ENCODE peak calls at places on chromosomes 11 and 22, in five cellular contexts. Y, T, A, V and F are unnamed samples.

GRCh38 chr11:102313225-102313940 is 3.9 kb upstream of the BIRC3 start:
- DNase-seq in Y (no peak), T (no peak), A (no peak), V (no peak), F (no peak)

GRCh38 chr22:36573815-36574350 is 44.9 kb upstream of the EIF3D start:
- DNase-seq in Y (no peak), T (no peak), A (no peak), V (no peak), F (no peak)

GRCh38 chr11:120043323-120043945 is 94.5 kb downstream of the TRIM29 start:
- DNase-seq in Y (no peak), T (no peak), A (no peak), V (no peak), F (no peak)

GRCh38 chr11:134418119-134418840 is 6.2 kb upstream of the B3GAT1 start:
- DNase-seq in Y (no peak), T (peak; percentile 54), A (peak; percentile 3), V (peak; percentile 46), F (peak; percentile 31)

GRCh38 chr22:34414467-34415440 is 494.5 kb upstream of the LARGE1 start:
- DNase-seq in Y (peak; percentile 73), T (peak; percentile 77), A (peak; percentile 73), V (peak; percentile 3), F (peak; percentile 60)

GRCh38 chr11:67437082-67437821 is at the start of gene PTPRCAP:
- DNase-seq in Y (no peak), T (peak; percentile 63), A (no peak), V (no peak), F (peak; percentile 69)

GRCh38 chr11:33110083-33110482 is 51.2 kb downstream of the CSTF3 start:
- DNase-seq in Y (no peak), T (no peak), A (no peak), V (no peak), F (no peak)

GRCh38 chr11:45698777-45699497 is 33.5 kb upstream of the CHST1 start:
- DNase-seq in Y (no peak), T (no peak), A (no peak), V (no peak), F (no peak)

GRCh38 chr11:8180469-8180868 is 11.6 kb upstream of the RIC3 start:
- DNase-seq in Y (no peak), T (no peak), A (no peak), V (no peak), F (no peak)

GRCh38 chr22:32000171-32000570 is 42.9 kb upstream of the SLC5A1 start:
- DNase-seq in Y (no peak), T (no peak), A (no peak), V (no peak), F (no peak)

GRCh38 chr11:105767945-105768344 is 158.1 kb downstream of the GRIA4 start:
- DNase-seq in Y (no peak), T (no peak), A (no peak), V (no peak), F (no peak)

GRCh38 chr11:76579047-76579751 is 91.3 kb downstream of the LRRC32 start:
- DNase-seq in Y (no peak), T (no peak), A (no peak), V (no peak), F (no peak)

GRCh38 chr11:16036218-16036617 is 320.1 kb downstream of the SOX6 start:
- DNase-seq in Y (no peak), T (no peak), A (no peak), V (no peak), F (no peak)

GRCh38 chr22:43004362-43005035 is 10.4 kb downstream of the PACSIN2 start:
- DNase-seq in Y (peak; percentile 95), T (peak; percentile 63), A (no peak), V (peak; percentile 79), F (peak; percentile 47)

GRCh38 chr11:36657610-36658225 is 59.7 kb upstream of the RAG2 start:
- DNase-seq in Y (no peak), T (no peak), A (no peak), V (peak; percentile 18), F (no peak)

GRCh38 chr22:46731246-46732040 is 6.6 kb downstream of the CERK start:
- DNase-seq in Y (no peak), T (peak; percentile 74), A (peak; percentile 47), V (peak; percentile 33), F (peak; percentile 79)

GRCh38 chr11:8081591-8082021 is 595 bp downstream of the TUB start:
- DNase-seq in Y (no peak), T (no peak), A (no peak), V (peak; percentile 69), F (no peak)

GRCh38 chr22:50306753-50307749 is at the start of gene PLXNB2:
- DNase-seq in Y (peak; percentile 63), T (peak; percentile 85), A (peak; percentile 65), V (peak; percentile 88), F (peak; percentile 81)

GRCh38 chr11:43837879-43838278 is 42.8 kb upstream of the ALKBH3 start:
- DNase-seq in Y (no peak), T (no peak), A (no peak), V (peak; percentile 5), F (no peak)

GRCh38 chr11:102115557-102115956 is 5.3 kb downstream of the YAP1 start:
- DNase-seq in Y (no peak), T (peak; percentile 39), A (peak; percentile 51), V (peak; percentile 63), F (peak; percentile 30)

GRCh38 chr22:17988800-17989513 is 35.4 kb downstream of the MICAL3 start:
- DNase-seq in Y (no peak), T (no peak), A (no peak), V (no peak), F (no peak)

GRCh38 chr22:44497218-44497903 is 672 bp downstream of the RTL6 start:
- DNase-seq in Y (no peak), T (peak; percentile 29), A (peak; percentile 3), V (peak; percentile 59), F (peak; percentile 41)

GRCh38 chr11:9090488-9091043 is 833 bp downstream of the SCUBE2 start:
- DNase-seq in Y (no peak), T (no peak), A (no peak), V (peak; percentile 10), F (no peak)

GRCh38 chr22:39514373-39514973 is 5.9 kb upstream of the ATF4 start:
- DNase-seq in Y (peak; percentile 54), T (peak; percentile 89), A (no peak), V (peak; percentile 63), F (peak; percentile 79)

GRCh38 chr22:30262917-30263741 is 3.5 kb downstream of the OSM start:
- DNase-seq in Y (peak; percentile 82), T (peak; percentile 87), A (no peak), V (peak; percentile 68), F (peak; percentile 85)

GRCh38 chr11:45409587-45409986 is 123.4 kb upstream of the SYT13 start:
- DNase-seq in Y (no peak), T (no peak), A (no peak), V (peak; percentile 52), F (no peak)

GRCh38 chr11:87036756-87037449 is 831 bp upstream of the TMEM135 start:
- DNase-seq in Y (no peak), T (no peak), A (no peak), V (no peak), F (peak; percentile 37)